ENCODE peak calls at places on chromosomes 1 and 21, in four cellular contexts. G is CD8-positive, alpha-beta T cell; W is dorsolateral prefrontal cortex; N is kidney. F is an unnamed sample.

GRCh38 chr1:157137051-157137772 is 983 bp downstream of the ETV3 start:
- DNase-seq in G (no peak), W (no peak), N (no peak), F (no peak)

GRCh38 chr1:178510155-178510554 is 2.8 kb upstream of the TEX35 start:
- DNase-seq in G (no peak), W (no peak), N (no peak), F (no peak)

GRCh38 chr1:38004284-38005101 is 821 bp downstream of the FHL3 start:
- DNase-seq in G (no peak), W (no peak), N (no peak), F (no peak)

GRCh38 chr1:87883906-87884305 is 555.2 kb downstream of the LMO4 start:
- DNase-seq in G (no peak), W (no peak), N (no peak), F (no peak)

GRCh38 chr21:23374155-23374554 is 2233.1 kb downstream of the MRPL39 start:
- DNase-seq in G (no peak), W (no peak), N (no peak), F (no peak)

GRCh38 chr21:9767592-9768375 is 753.6 kb upstream of the TPTE start:
- DNase-seq in G (no peak), W (no peak), N (peak), F (no peak)

GRCh38 chr1:64110924-64111777 is 92.3 kb upstream of the UBE2U start:
- DNase-seq in G (no peak), W (no peak), N (no peak), F (no peak)

GRCh38 chr1:69139007-69139406 is 428.7 kb upstream of the LRRC7 start:
- DNase-seq in G (no peak), W (peak), N (no peak), F (no peak)

GRCh38 chr1:170623171-170623570 is 40.8 kb upstream of the PRRX1 start:
- DNase-seq in G (no peak), W (no peak), N (no peak), F (no peak)

GRCh38 chr1:46343351-46343695 is 2.7 kb downstream of the NSUN4 start:
- DNase-seq in G (no peak), W (no peak), N (no peak), F (no peak)

GRCh38 chr1:160117709-160118183 is 2.2 kb downstream of the ATP1A2 start:
- DNase-seq in G (no peak), W (peak), N (no peak), F (no peak)

GRCh38 chr1:40650075-40650474 is 15.4 kb downstream of the RIMS3 start:
- DNase-seq in G (no peak), W (no peak), N (no peak), F (no peak)

GRCh38 chr1:33459766-33460543 is 12.5 kb upstream of the ZSCAN20 start:
- DNase-seq in G (no peak), W (no peak), N (no peak), F (no peak)

GRCh38 chr1:113007706-113008364 is 51.8 kb upstream of the SLC16A1 start:
- DNase-seq in G (no peak), W (no peak), N (no peak), F (no peak)

GRCh38 chr1:115275216-115275615 is 62.8 kb downstream of the NGF start:
- DNase-seq in G (no peak), W (no peak), N (no peak), F (no peak)

GRCh38 chr1:171090604-171091003 is at the start of gene FMO3:
- DNase-seq in G (no peak), W (no peak), N (no peak), F (no peak)

GRCh38 chr21:39968010-39968409 is 100.8 kb downstream of the PCP4 start:
- DNase-seq in G (no peak), W (no peak), N (no peak), F (no peak)

GRCh38 chr1:113035086-113035485 is 37.9 kb upstream of the LRIG2 start:
- DNase-seq in G (no peak), W (no peak), N (no peak), F (no peak)

GRCh38 chr1:213570487-213570886 is 417.3 kb upstream of the PROX1 start:
- DNase-seq in G (no peak), W (no peak), N (no peak), F (no peak)

GRCh38 chr1:213571419-213571818 is 416.4 kb upstream of the PROX1 start:
- DNase-seq in G (no peak), W (no peak), N (no peak), F (no peak)

GRCh38 chr1:213571843-213572242 is 415.9 kb upstream of the PROX1 start:
- DNase-seq in G (no peak), W (no peak), N (no peak), F (no peak)

GRCh38 chr1:213568929-213569815 is 418.6 kb upstream of the PROX1 start:
- DNase-seq in G (no peak), W (no peak), N (no peak), F (no peak)

GRCh38 chr1:213569816-213570150 is 418.0 kb upstream of the PROX1 start:
- DNase-seq in G (no peak), W (no peak), N (no peak), F (peak)
- TF ChIP-seq CTCF in G (no peak), W (no peak), N (no peak), F (no peak)

DNA sequence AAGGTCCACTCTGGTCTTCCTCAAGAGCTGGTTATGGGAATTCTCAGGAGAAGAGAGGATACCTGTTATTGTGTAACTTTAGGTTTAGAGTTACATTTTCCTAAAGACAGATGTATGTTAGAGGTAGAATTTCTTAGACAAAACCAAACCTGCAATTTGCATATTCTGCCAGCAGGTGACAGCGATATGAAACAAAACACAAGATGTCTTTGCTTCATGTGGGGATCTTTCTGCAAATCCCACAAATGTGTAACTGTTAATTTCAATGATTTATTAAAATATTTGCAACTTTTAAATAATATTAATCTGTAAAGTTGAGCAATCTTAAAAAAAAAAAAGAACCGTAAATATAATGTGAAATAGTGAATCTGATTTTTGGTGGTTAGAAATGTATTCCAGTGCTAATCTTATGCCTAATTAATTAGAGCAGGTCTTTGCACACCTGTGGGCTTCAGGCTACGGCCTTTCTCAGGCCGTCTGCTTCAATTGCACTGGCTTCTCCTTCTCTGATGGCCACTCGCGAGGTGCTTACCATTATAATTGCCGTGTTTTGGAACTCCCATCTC is 33.4 kb downstream of the FAM78B start:
- DNase-seq in G (no peak), W (no peak), N (no peak), F (no peak)
- TF ChIP-seq CTCF in G (no peak), W (no peak), N (peak), F (peak)

DNA sequence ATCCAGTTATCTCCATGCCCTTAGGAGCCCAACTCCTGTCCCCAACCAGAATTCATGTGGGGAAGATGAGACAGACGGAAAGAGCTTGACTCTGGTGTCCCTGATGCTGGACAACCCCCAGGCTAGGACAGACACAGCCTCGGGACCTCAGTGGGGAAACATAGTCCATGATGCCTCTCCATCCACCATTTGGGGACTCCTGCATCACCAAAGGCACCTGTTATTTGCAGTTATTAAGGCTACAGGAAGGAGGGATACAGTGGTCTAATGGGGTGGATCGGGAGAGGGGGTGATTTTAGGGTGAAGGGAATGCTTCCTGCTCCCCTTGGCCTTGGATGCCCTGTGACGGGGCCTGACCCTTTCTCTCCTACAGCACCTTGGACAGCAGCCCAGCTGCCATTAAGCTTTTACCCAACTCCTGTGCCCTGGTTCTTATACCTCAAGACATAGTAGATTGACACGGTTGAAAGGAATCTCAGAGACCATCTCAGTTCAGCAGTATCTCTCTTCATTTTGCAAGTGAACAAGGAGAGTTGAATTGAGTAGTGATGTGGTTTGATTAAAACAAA is 111.6 kb downstream of the MATN1 start:
- DNase-seq in G (no peak), W (no peak), N (no peak), F (no peak)
- TF ChIP-seq CTCF in G (no peak), W (no peak), N (no peak), F (no peak)

DNA sequence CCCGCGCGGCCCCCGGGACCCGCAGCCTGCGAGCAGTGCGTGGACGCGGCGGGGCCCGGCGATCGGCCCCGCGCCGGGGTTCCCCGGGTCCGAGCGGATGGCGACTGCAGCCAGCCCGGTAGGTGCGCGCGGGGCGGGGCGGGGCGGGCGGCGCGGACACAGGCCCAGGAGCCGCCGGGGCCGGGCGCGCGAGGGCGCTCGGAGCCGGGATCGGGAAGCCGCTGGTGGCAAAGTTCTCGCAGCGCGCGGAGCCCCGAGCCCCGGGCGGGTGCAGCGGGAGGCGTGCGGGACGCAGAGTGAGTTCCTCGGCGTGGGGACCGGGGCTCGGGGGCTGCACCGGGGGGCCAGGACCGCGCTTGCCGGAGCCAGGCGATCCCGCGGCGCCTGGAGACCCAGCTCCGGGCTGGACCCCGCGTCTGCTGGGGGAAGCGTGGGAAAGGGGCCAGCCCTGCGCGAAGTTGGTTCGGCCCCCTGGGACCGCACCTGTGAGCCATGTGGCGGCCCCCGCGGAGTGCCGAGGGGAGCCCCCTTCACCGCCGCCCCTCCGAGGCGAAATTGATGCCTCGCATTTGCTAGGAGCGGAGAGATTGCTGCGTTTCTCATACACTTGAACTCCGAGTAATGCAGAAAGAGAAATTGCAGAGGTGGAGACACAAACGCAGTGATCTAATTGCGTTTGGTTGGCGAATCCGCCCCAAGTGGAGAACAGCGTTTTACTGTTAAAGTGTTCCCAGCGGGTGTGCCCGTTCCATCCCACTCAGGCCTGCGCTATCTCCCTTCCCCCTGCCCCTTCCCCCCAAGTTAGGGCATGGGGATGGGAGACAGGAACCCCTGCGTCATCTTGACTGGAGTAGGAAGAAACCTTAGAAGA is 228.9 kb upstream of the TMEM51 start:
- DNase-seq in G (no peak), W (peak), N (peak), F (peak)
- TF ChIP-seq CTCF in G (no peak), W (peak), N (peak), F (no peak)

DNA sequence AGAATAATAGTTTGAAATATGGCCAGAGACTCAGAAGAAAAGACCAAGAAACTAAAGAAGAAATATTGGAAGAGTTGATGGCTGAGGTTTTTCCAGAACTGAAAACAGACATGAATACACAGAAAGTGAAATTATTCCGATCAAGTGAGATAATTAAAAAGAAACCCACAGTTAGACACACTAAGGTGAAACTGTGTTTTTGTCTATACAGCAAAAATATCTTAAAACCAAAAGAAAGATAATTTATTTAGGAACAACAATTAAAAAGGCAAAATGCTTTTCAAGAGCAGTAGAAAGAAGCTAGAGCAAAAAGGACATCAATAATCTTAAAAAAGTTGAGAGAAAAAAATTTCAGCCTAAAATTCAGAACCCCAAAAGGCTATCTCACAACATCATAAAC is 116.3 kb downstream of the COP1 start:
- DNase-seq in G (no peak), W (no peak), N (no peak), F (no peak)
- TF ChIP-seq CTCF in G (no peak), W (no peak), N (no peak), F (no peak)

DNA sequence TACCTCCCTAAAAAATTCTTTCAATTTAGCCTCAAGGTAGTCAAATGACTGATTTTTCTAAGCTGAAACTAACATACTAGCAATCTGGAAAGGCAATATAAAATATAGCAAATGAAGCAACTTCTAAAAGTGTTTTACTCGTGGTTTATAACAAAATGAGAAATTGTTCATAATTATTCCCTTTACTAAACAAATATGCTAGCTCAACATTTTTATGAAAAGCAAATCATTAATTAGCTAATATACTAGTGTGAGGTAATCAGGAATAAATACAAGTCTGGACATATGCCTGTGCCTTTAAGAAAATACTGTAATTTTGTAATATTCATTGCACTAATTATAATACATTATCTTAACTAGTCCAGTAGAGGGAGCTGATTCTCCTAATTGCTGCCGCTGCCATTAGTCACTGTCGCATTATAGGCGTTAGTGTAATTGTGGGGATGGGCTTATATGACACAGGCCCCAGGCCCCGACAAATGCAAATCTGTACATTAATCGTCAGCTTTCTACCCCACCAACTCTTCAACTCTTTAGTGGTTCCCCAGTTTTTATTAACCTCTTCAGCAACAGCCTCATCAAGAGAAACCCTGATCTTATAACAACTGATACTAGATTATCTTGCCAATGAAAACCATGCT is 160.9 kb downstream of the GABPA start:
- DNase-seq in G (no peak), W (no peak), N (no peak), F (no peak)
- TF ChIP-seq CTCF in G (peak), W (peak), N (peak), F (peak)

GRCh38 chr1:218351617-218352438 is 6.7 kb downstream of the TGFB2 start:
- DNase-seq in G (no peak), W (no peak), N (no peak), F (no peak)
- TF ChIP-seq CTCF in G (peak), W (peak), N (peak), F (no peak)

DNA sequence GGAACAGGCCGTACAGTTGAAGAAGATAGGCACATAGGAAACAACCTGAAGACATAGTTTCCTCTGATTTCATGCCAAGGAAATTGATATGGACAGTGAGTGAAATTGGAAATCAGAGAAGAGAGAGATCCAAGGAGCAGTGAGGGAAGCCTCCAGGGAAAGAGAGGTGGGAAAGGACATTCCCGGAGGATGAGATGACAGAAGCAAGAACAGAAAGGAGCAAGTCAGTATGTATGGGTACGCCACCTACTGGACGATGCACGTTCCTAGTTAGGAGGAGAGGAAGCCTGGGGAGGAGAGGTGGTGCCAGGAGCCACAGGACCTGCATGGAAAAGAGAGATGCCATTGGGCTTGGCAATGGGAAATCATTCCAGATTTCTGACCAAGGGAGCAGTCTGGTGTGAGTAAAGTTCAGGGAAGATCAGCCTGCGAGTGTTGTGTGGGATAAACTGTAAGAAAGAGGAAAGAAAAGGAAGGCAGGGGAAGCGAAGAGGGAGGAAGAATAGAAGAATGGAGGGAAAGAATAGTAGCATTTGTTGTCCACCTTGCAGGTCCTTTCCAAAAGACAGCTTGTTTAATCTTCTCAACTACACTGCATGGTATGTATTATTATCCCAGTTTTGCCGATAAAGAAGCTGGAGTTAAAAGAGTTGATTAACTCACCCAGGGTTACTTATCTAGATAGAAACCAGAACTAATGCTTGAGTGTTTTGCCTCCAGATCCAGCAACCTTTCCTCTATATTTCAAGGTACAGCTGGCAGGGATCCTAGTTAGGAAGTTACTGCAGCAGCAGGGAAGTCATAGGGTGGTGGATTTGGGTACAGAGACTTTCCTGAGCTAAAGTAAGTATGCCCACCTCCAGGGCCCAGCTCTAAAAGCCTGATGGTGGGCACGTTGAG is 27.4 kb downstream of the C1orf116 start:
- DNase-seq in G (no peak), W (peak), N (no peak), F (peak)
- TF ChIP-seq CTCF in G (peak), W (peak), N (peak), F (peak)

DNA sequence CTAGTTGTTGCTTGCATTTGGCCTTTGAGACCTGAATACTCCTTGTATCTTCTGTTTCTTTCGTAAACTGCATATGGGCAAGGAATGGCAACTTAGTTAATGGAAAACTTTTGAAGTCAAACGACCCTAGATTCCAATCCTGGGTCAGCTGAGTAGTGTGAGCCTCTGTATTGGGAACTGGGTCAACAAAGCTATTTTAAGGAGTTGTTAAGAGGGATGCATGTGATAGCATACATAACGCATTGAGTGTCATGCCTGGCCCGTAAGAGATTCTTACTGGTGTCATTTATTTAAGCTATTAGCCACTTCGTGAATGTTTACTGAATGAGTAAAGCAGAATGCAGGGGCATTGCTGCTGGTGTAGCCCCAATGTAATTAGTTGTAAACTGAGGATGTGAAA is 340.1 kb downstream of the PAPPA2 start:
- DNase-seq in G (no peak), W (no peak), N (no peak), F (no peak)
- TF ChIP-seq CTCF in G (no peak), W (no peak), N (no peak), F (no peak)

F was measured in Caco-2.